ENCODE peak calls at places on chromosomes 2 and 18, in eight cellular contexts. Q, A, C, P, S, V, Z and U are unnamed samples.

GRCh38 chr18:54607213-54607934 is 16.3 kb downstream of the DYNAP start:
- DNase-seq in V (no peak), Z (no peak), Q (no peak), A (peak; percentile 31), P (no peak), C (no peak), S (peak; percentile 40), U (peak; percentile 50)

GRCh38 chr2:151716721-151717120 is 17.6 kb downstream of the NEB start:
- DNase-seq in V (no peak), Q (no peak), A (no peak), C (no peak), S (no peak), Z (peak; percentile 55), P (no peak), U (no peak)

GRCh38 chr18:47997338-47997780 is 66.9 kb upstream of the SMAD2 start:
- DNase-seq in V (peak; percentile 10), Z (no peak), C (no peak), S (peak; percentile 65), Q (no peak), A (no peak), P (no peak), U (no peak)

GRCh38 chr2:181264016-181264415 is 193.2 kb upstream of the ITGA4 start:
- DNase-seq in A (no peak), V (no peak), S (no peak), P (no peak), C (no peak), Q (no peak), Z (no peak), U (no peak)

GRCh38 chr2:157244691-157245090 is 12.8 kb upstream of the GALNT5 start:
- DNase-seq in A (no peak), P (no peak), V (no peak), Z (no peak), Q (no peak), C (no peak), S (no peak), U (no peak)

GRCh38 chr2:207734264-207734635 is 22.8 kb downstream of the CCNYL1 start:
- DNase-seq in Q (no peak), A (no peak), C (no peak), V (no peak), S (peak; percentile 47), P (no peak), Z (peak; percentile 51), U (no peak)

GRCh38 chr2:64765160-64765805 is 111.6 kb upstream of the SERTAD2 start:
- DNase-seq in P (no peak), S (no peak), Q (no peak), C (no peak), V (no peak), A (no peak), Z (no peak), U (no peak)

GRCh38 chr2:65662654-65663432 is 230.4 kb upstream of the SPRED2 start:
- DNase-seq in S (no peak), C (no peak), P (no peak), A (no peak), V (no peak), Q (no peak), Z (peak; percentile 74), U (no peak)

GRCh38 chr2:103289101-103289725 is 527.4 kb downstream of the TMEM182 start:
- DNase-seq in Z (no peak), Q (no peak), C (no peak), P (no peak), S (no peak), A (no peak), V (no peak), U (no peak)

GRCh38 chr2:37720533-37721218 is 49.2 kb upstream of the CDC42EP3 start:
- DNase-seq in S (no peak), A (no peak), Z (peak; percentile 26), P (no peak), C (no peak), V (no peak), Q (no peak), U (no peak)

GRCh38 chr2:127012868-127013267 is 94.1 kb downstream of the BIN1 start:
- DNase-seq in A (no peak), P (no peak), Q (no peak), S (no peak), Z (no peak), V (no peak), C (no peak), U (no peak)

GRCh38 chr2:8089596-8089995 is 592.3 kb upstream of the ID2 start:
- DNase-seq in S (no peak), Z (peak; percentile 82), C (no peak), A (no peak), P (no peak), Q (no peak), V (no peak), U (no peak)

GRCh38 chr2:120824246-120824645 is 88.6 kb downstream of the GLI2 start:
- DNase-seq in Z (no peak), Q (no peak), P (no peak), S (no peak), C (no peak), V (no peak), A (no peak), U (no peak)

GRCh38 chr2:109348645-109349554 is 219.9 kb downstream of the SH3RF3 start:
- DNase-seq in V (no peak), P (peak; percentile 50), S (no peak), A (no peak), Q (no peak), C (no peak), Z (no peak), U (no peak)

GRCh38 chr2:54122939-54123338 is 7.5 kb downstream of the ACYP2 start:
- DNase-seq in A (no peak), P (no peak), Q (peak; percentile 24), V (no peak), C (no peak), Z (peak; percentile 86), S (no peak), U (no peak)

GRCh38 chr2:6791682-6792081 is 74.0 kb downstream of the CMPK2 start:
- DNase-seq in Q (no peak), S (no peak), P (no peak), V (no peak), Z (no peak), C (no peak), A (no peak), U (no peak)

GRCh38 chr2:19893520-19894134 is 8.2 kb downstream of the TTC32 start:
- DNase-seq in V (no peak), C (no peak), Z (peak; percentile 32), S (no peak), P (no peak), A (no peak), Q (no peak), U (no peak)

GRCh38 chr2:98327776-98328175 is 18.5 kb upstream of the CNGA3 start:
- DNase-seq in C (no peak), Z (no peak), P (no peak), S (no peak), V (no peak), Q (no peak), A (no peak), U (no peak)

GRCh38 chr2:137228566-137228965 is 463.2 kb downstream of the THSD7B start:
- DNase-seq in V (no peak), Q (no peak), C (no peak), P (no peak), S (no peak), Z (peak; percentile 73), A (no peak), U (no peak)

GRCh38 chr2:207530160-207531023 is 630 bp downstream of the CREB1 start:
- DNase-seq in Q (peak; percentile 31), Z (peak; percentile 29), C (peak; percentile 21), P (peak; percentile 67), S (peak; percentile 78), V (no peak), A (peak; percentile 54), U (peak; percentile 58)

GRCh38 chr18:61651880-61652268 is 240.9 kb downstream of the RNF152 start:
- DNase-seq in V (no peak), P (no peak), Z (no peak), S (no peak), A (peak; percentile 52), Q (no peak), C (no peak), U (no peak)

GRCh38 chr2:31319391-31320175 is 85.6 kb downstream of the EHD3 start:
- DNase-seq in C (no peak), Q (no peak), S (peak; percentile 84), Z (peak; percentile 29), P (no peak), A (no peak), V (no peak), U (no peak)

GRCh38 chr2:85659324-85659981 is 8.5 kb downstream of the SFTPB start:
- DNase-seq in Z (no peak), C (no peak), Q (no peak), P (no peak), S (no peak), V (no peak), A (no peak), U (no peak)

GRCh38 chr18:3799515-3799914 is 349.5 kb downstream of the TGIF1 start:
- DNase-seq in V (no peak), S (no peak), Z (no peak), A (no peak), C (no peak), Q (no peak), P (no peak), U (peak; percentile 29)

GRCh38 chr2:10079192-10079930 is 850 bp downstream of the CYS1 start:
- DNase-seq in V (no peak), A (no peak), C (no peak), P (peak; percentile 13), S (peak; percentile 40), Q (peak; percentile 58), Z (peak; percentile 55), U (peak; percentile 85)

GRCh38 chr2:37500031-37500430 is 155.6 kb downstream of the QPCT start:
- DNase-seq in Z (peak; percentile 62), V (no peak), Q (no peak), A (no peak), P (no peak), C (no peak), S (no peak), U (no peak)

GRCh38 chr2:222360146-222360545 is 61.3 kb upstream of the PAX3 start:
- DNase-seq in P (no peak), Q (no peak), Z (no peak), A (no peak), C (no peak), S (no peak), V (no peak), U (no peak)

GRCh38 chr2:141929331-141930252 is 201.2 kb downstream of the LRP1B start:
- DNase-seq in Z (no peak), Q (no peak), C (no peak), A (no peak), S (no peak), P (no peak), V (no peak), U (no peak)

GRCh38 chr2:31788273-31788672 is 207.5 kb upstream of the SRD5A2 start:
- DNase-seq in C (no peak), Z (no peak), V (no peak), S (no peak), A (no peak), Q (no peak), P (no peak), U (no peak)

GRCh38 chr2:112709703-112710102 is 11.1 kb upstream of the NT5DC4 start:
- DNase-seq in Q (no peak), A (no peak), S (no peak), P (no peak), V (no peak), Z (no peak), C (no peak), U (no peak)